ENCODE peak calls at places on chromosomes 3 and 15, in six cellular contexts. S, T, Q, E, J and X are unnamed samples.

GRCh38 chr3:174441588-174442316 is 417.4 kb upstream of the NAALADL2 start:
- DNase-seq in E (no peak), S (no peak), J (peak; percentile 37), T (no peak), Q (no peak), X (no peak)

GRCh38 chr15:24823473-24823872 is 131.3 kb upstream of the SNRPN start:
- DNase-seq in E (no peak), S (no peak), T (no peak), Q (peak; percentile 98), J (no peak), X (no peak)

GRCh38 chr3:62718515-62719320 is 156.5 kb downstream of the CADPS start:
- DNase-seq in J (no peak), E (no peak), T (no peak), S (no peak), Q (peak; percentile 52), X (no peak)

GRCh38 chr3:195450731-195451229 is 8.0 kb upstream of the ACAP2 start:
- DNase-seq in E (no peak), Q (no peak), T (no peak), J (peak; percentile 90), S (peak; percentile 68), X (peak; percentile 70)

GRCh38 chr15:92807971-92808571 is 92.1 kb upstream of the CHD2 start:
- DNase-seq in E (no peak), Q (peak; percentile 61), S (peak; percentile 32), T (no peak), J (no peak), X (no peak)

GRCh38 chr15:69697913-69698312 is 245.3 kb downstream of the RPLP1 start:
- DNase-seq in J (no peak), E (no peak), S (no peak), T (no peak), Q (no peak), X (no peak)

GRCh38 chr3:181470349-181470748 is 241.4 kb upstream of the SOX2 start:
- DNase-seq in Q (no peak), T (no peak), S (no peak), J (no peak), E (no peak), X (no peak)

GRCh38 chr3:128503164-128503651 is 10.2 kb upstream of the GATA2 start:
- DNase-seq in J (peak; percentile 23), S (no peak), Q (peak; percentile 57), E (no peak), T (no peak), X (no peak)

GRCh38 chr15:64875641-64876223 is 34.0 kb downstream of the PLEKHO2 start:
- DNase-seq in Q (no peak), T (no peak), E (no peak), S (no peak), J (no peak), X (no peak)

GRCh38 chr15:41990243-41990605 is 17.9 kb upstream of the EHD4 start:
- DNase-seq in J (no peak), Q (no peak), E (no peak), T (no peak), S (no peak), X (no peak)

GRCh38 chr3:18586076-18586475 is 160.9 kb upstream of the SATB1 start:
- DNase-seq in Q (no peak), S (no peak), J (no peak), T (no peak), E (no peak), X (no peak)

GRCh38 chr3:39222462-39222861 is 30.1 kb upstream of the XIRP1 start:
- DNase-seq in T (no peak), Q (no peak), E (no peak), S (no peak), J (no peak), X (no peak)

GRCh38 chr3:57706462-57706861 is 13.6 kb upstream of the DENND6A start:
- DNase-seq in E (no peak), J (peak; percentile 88), Q (no peak), T (no peak), S (no peak), X (peak; percentile 45)

GRCh38 chr3:65595997-65596300 is 442.8 kb downstream of the MAGI1 start:
- DNase-seq in T (no peak), J (no peak), S (no peak), Q (no peak), E (no peak), X (no peak)

GRCh38 chr3:65597952-65598413 is 440.7 kb downstream of the MAGI1 start:
- DNase-seq in S (no peak), T (no peak), J (peak; percentile 31), Q (peak; percentile 69), E (no peak), X (no peak)

GRCh38 chr3:65596511-65597224 is 442.1 kb downstream of the MAGI1 start:
- DNase-seq in Q (peak; percentile 45), E (no peak), S (no peak), J (no peak), T (no peak), X (no peak)

GRCh38 chr3:65595222-65595996 is 443.3 kb downstream of the MAGI1 start:
- DNase-seq in S (no peak), T (no peak), E (no peak), Q (peak; percentile 44), J (no peak), X (no peak)

DNA sequence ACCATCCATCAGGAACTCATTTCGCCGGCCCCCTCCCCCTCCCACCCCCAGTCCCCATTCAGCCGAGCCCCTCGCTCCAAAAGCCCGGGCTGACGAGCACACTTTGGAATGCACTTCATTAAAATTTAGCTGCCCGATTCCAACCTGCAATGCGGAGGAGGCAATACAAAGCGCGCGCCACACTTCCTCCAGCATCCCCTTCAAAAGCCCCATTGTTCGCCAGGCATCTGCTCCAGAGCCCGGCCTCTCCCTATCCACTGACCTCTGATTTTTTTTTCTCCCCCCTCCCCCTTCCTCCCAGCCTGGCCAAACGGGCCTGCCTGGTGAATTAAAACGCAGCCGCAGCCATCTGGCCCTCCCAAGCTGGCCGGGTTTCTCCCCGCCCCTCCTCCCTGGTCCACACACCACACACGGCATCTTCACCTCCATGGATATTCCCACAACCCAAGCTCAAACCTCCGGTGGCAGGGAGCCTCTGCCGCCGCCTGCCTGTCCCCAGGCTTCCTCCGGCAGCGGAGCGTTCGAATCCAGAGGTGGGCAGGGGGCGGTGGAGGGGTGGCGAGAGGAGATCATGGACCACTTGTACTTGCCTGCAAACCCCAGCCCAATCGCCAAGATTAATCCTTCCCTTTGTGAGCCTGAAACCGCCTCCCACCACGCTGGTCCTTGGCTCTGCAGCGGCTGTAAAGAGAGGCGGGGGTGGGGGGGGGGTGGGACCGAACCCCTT is 441.3 kb downstream of the MAGI1 start:
- DNase-seq in J (peak; percentile 77), E (no peak), Q (peak; percentile 93), T (peak; percentile 58), S (no peak), X (no peak)
- H3K4me3 ChIP-seq in J (peak overlapping the region; percentile 46), E (peak overlapping the region; percentile 15), Q (peak overlapping the region; percentile 32), T (peak overlapping the region; percentile 15), S (peak overlapping the region; percentile 28), X (peak overlapping the region; percentile 49)

GRCh38 chr15:89806565-89807550 is 7.8 kb downstream of the ANPEP start:
- DNase-seq in Q (no peak), T (no peak), J (no peak), S (no peak), E (peak; percentile 14), X (no peak)
- H3K4me3 ChIP-seq in Q (no peak overlapping the region), T (no peak overlapping the region), J (no peak overlapping the region), S (no peak overlapping the region), E (no peak overlapping the region), X (no peak overlapping the region)

GRCh38 chr3:13199006-13199776 is 126.0 kb upstream of the IQSEC1 start:
- DNase-seq in Q (no peak), E (peak; percentile 28), S (no peak), T (no peak), J (no peak), X (no peak)

GRCh38 chr3:13198480-13198879 is 125.3 kb upstream of the IQSEC1 start:
- DNase-seq in J (no peak), S (no peak), T (no peak), Q (no peak), E (peak; percentile 38), X (no peak)

GRCh38 chr3:13200951-13201350 is 127.7 kb upstream of the IQSEC1 start:
- DNase-seq in Q (peak; percentile 77), E (no peak), T (no peak), S (no peak), J (no peak), X (no peak)

GRCh38 chr3:13199899-13200451 is 126.7 kb upstream of the IQSEC1 start:
- DNase-seq in Q (no peak), J (no peak), E (no peak), T (no peak), S (no peak), X (no peak)

GRCh38 chr3:13200465-13200864 is 127.2 kb upstream of the IQSEC1 start:
- DNase-seq in E (no peak), T (no peak), Q (peak; percentile 50), S (no peak), J (no peak), X (no peak)
- H3K4me3 ChIP-seq in E (no peak overlapping the region), T (no peak overlapping the region), Q (no peak overlapping the region), S (no peak overlapping the region), J (no peak overlapping the region), X (no peak overlapping the region)

DNA sequence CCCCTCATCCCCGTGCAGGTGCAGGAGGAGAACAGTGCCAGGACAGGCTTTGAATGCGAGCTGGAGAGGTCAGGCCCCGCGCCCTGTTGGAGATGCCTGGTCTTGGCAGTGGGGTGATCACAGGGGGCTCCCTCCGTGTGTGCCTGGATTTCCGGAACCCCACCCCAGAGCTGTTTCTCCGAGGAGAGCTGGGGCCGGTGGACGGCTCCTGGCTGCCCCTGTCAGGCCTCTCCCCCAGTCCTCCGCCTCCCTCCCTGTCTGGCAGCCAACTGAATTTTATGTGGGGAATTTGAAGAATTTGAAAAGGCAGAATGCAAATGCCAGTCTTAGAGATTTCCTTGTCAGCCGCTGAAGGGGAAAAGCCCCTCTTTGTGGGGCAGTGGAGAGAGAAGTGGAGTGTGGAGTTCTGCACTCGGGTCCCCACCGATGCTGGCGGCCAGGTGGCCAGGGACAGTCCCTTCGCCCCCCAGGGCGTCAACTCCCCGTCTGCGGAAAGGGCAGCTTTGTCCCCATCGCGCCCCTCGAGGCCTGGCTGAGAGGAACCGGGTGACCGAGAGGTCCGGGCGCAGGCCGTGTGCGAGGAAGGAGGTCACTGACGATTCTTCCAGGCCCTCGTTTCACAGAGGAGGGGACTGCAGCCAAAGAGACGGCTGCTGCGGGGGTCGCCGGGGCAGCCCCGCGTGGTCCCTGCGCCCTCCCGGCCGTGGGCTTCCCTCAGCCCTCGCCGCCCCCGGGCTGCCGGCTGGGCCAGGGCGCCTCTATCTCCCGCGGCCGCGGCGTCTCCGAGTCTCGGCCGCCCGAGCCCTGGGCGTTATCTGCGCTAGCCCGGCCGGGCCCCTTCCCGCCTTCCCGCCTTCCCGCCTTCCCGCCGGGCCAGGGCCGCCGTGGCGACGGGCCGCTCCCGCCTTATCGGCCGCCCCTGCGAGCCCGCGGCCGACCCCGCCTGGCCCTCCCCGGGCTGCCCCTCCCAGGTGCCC is 56.0 kb upstream of the LCTL start:
- DNase-seq in J (peak; percentile 23), Q (peak; percentile 95), T (no peak), E (peak; percentile 47), S (peak; percentile 40), X (no peak)
- H3K4me3 ChIP-seq in J (no peak overlapping the region), Q (no peak overlapping the region), T (peak overlapping the region; percentile 15), E (peak overlapping the region; percentile 43), S (peak overlapping the region; percentile 27), X (no peak overlapping the region)

GRCh38 chr3:14796403-14797077 is 22.2 kb upstream of the FGD5 start:
- DNase-seq in T (no peak), S (no peak), Q (no peak), J (no peak), E (no peak), X (no peak)
- H3K4me3 ChIP-seq in T (no peak overlapping the region), S (no peak overlapping the region), Q (no peak overlapping the region), J (no peak overlapping the region), E (no peak overlapping the region), X (no peak overlapping the region)